ENCODE peak calls at places on chromosomes 16 and 17, in four cellular contexts. One of them, this sample, is unnamed.

GRCh38 chr16:10037771-10038170 is 144.5 kb downstream of the GRIN2A start:
- DNase-seq in uterus: no peak
- DNase-seq in transverse colon: no peak
- DNase-seq in right lobe of liver: no peak
- DNase-seq in this sample: no peak

GRCh38 chr16:81066700-81067099 is 10.3 kb downstream of the C16orf46 start:
- DNase-seq in right lobe of liver: no peak
- DNase-seq in uterus: no peak
- DNase-seq in transverse colon: no peak
- DNase-seq in this sample: no peak

GRCh38 chr16:23566724-23567123 is 9.2 kb downstream of the UBFD1 start:
- DNase-seq in transverse colon: no peak
- DNase-seq in right lobe of liver: no peak
- DNase-seq in uterus: no peak
- DNase-seq in this sample: no peak

GRCh38 chr17:82052638-82053059 is 951 bp downstream of the GPS1 start:
- DNase-seq in uterus: no peak
- DNase-seq in right lobe of liver: no peak
- DNase-seq in transverse colon: no peak
- DNase-seq in this sample: no peak

GRCh38 chr16:59950431-59950830 is 1216.3 kb upstream of the GOT2 start:
- DNase-seq in right lobe of liver: no peak
- DNase-seq in transverse colon: no peak
- DNase-seq in uterus: no peak
- DNase-seq in this sample: no peak

GRCh38 chr16:3050487-3050886 is 4.1 kb downstream of the MMP25 start:
- DNase-seq in uterus: no peak
- DNase-seq in right lobe of liver: no peak
- DNase-seq in transverse colon: no peak
- DNase-seq in this sample: no peak

GRCh38 chr17:82782657-82783207 is 30.9 kb downstream of the TBCD start:
- DNase-seq in uterus: no peak
- DNase-seq in right lobe of liver: no peak
- DNase-seq in transverse colon: no peak
- DNase-seq in this sample: peak

GRCh38 chr17:45648642-45649041 is 135.5 kb upstream of the CRHR1 start:
- DNase-seq in transverse colon: no peak
- DNase-seq in right lobe of liver: no peak
- DNase-seq in uterus: no peak
- DNase-seq in this sample: no peak

GRCh38 chr16:30096105-30096861 is at the start of gene YPEL3:
- DNase-seq in uterus: peak
- DNase-seq in transverse colon: peak
- DNase-seq in right lobe of liver: peak
- DNase-seq in this sample: peak

GRCh38 chr16:68246671-68247070 is 1.5 kb downstream of the PLA2G15 start:
- DNase-seq in transverse colon: no peak
- DNase-seq in right lobe of liver: no peak
- DNase-seq in uterus: no peak
- DNase-seq in this sample: no peak

GRCh38 chr16:80103463-80103862 is 437.3 kb upstream of the DYNLRB2 start:
- DNase-seq in uterus: no peak
- DNase-seq in right lobe of liver: no peak
- DNase-seq in transverse colon: no peak
- DNase-seq in this sample: no peak

GRCh38 chr17:72514321-72514861 is 393.6 kb downstream of the SOX9 start:
- DNase-seq in transverse colon: no peak
- DNase-seq in uterus: no peak
- DNase-seq in right lobe of liver: no peak
- DNase-seq in this sample: no peak

GRCh38 chr16:53156516-53156915 is 101.7 kb downstream of the CHD9 start:
- DNase-seq in uterus: no peak
- DNase-seq in transverse colon: no peak
- DNase-seq in right lobe of liver: no peak
- DNase-seq in this sample: no peak

GRCh38 chr17:38844261-38844757 is 9.2 kb downstream of the RPL23 start:
- DNase-seq in uterus: no peak
- DNase-seq in right lobe of liver: peak
- DNase-seq in transverse colon: peak
- DNase-seq in this sample: peak

GRCh38 chr16:24536671-24537070 is 2.7 kb upstream of the RBBP6 start:
- DNase-seq in right lobe of liver: no peak
- DNase-seq in transverse colon: no peak
- DNase-seq in uterus: no peak
- DNase-seq in this sample: no peak

GRCh38 chr17:30290696-30291570 is 811 bp downstream of the BLMH start:
- DNase-seq in transverse colon: peak
- DNase-seq in uterus: peak
- DNase-seq in right lobe of liver: peak
- DNase-seq in this sample: peak

GRCh38 chr17:31695456-31696090 is 163.5 kb downstream of the COPRS start:
- DNase-seq in uterus: no peak
- DNase-seq in transverse colon: no peak
- DNase-seq in right lobe of liver: no peak
- DNase-seq in this sample: no peak

GRCh38 chr17:29207986-29208385 is 27.8 kb upstream of the MYO18A start:
- DNase-seq in uterus: no peak
- DNase-seq in transverse colon: no peak
- DNase-seq in right lobe of liver: no peak
- DNase-seq in this sample: no peak

GRCh38 chr16:71439531-71439930 is 2.3 kb downstream of the TLE7 start:
- DNase-seq in right lobe of liver: no peak
- DNase-seq in uterus: no peak
- DNase-seq in transverse colon: no peak
- DNase-seq in this sample: peak

GRCh38 chr16:29678691-29679267 is at the start of gene QPRT:
- DNase-seq in uterus: peak
- DNase-seq in right lobe of liver: peak
- DNase-seq in transverse colon: peak
- DNase-seq in this sample: peak

GRCh38 chr16:31083981-31084380 is 4.8 kb downstream of the PRSS53 start:
- DNase-seq in transverse colon: no peak
- DNase-seq in right lobe of liver: peak
- DNase-seq in uterus: no peak
- DNase-seq in this sample: no peak

GRCh38 chr16:27439273-27440018 is 37.5 kb downstream of the IL21R start:
- DNase-seq in transverse colon: no peak
- DNase-seq in uterus: no peak
- DNase-seq in right lobe of liver: peak
- DNase-seq in this sample: peak

GRCh38 chr17:63171428-63172205 is 205.6 kb downstream of the TANC2 start:
- DNase-seq in right lobe of liver: no peak
- DNase-seq in uterus: no peak
- DNase-seq in transverse colon: no peak
- DNase-seq in this sample: no peak

DNA sequence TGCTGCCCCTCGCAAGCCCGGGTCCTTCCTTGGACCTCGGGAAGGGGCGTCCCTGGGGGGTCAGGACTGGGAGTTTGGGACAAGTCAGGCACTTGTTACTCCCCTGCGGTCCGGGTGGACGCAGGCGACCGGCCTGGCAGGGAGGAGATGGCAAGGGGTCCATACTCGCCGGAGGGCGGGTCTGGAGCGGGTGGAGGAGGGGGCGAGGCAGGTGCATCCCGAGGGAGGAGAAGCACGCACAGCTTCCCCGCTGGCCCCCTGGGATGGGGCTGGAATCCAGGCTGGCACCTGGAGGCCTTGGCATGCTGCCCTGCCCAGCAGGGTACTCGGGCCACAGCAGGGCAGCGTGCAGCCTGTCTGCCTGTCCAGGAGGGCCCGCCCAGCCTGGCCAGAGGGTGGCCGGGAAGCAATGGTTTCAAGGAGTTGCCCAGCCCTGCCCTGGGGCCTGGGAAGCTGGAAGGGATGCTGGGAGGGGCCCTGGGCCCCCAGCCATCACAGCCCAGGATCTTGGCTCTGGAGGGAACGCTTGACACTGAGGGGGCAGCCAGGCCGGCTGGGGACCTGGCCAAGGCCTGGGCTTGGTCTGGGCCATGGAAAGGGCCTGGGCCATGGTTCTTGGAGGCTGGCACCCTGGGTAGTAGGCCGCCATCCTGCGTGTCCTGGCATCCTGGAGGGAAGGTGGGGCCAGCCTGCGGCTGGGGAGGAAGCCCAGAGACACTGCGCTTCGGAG is 1.0 kb downstream of the GLIS2 start:
- DNase-seq in transverse colon: peak
- DNase-seq in right lobe of liver: peak
- DNase-seq in uterus: no peak
- DNase-seq in this sample: no peak
- H3K4me3 ChIP-seq in transverse colon: peak
- H3K4me3 ChIP-seq in right lobe of liver: peak
- H3K4me3 ChIP-seq in uterus: peak
- H3K4me3 ChIP-seq in this sample: peak

GRCh38 chr16:57576429-57576870 is 34.0 kb downstream of the ADGRG5 start:
- DNase-seq in uterus: peak
- DNase-seq in transverse colon: peak
- DNase-seq in right lobe of liver: peak
- DNase-seq in this sample: peak
- TF ChIP-seq POLR2A in uterus: no peak
- TF ChIP-seq POLR2A in transverse colon: no peak
- TF ChIP-seq POLR2A in right lobe of liver: no peak
- TF ChIP-seq POLR2A in this sample: no peak

GRCh38 chr17:77178586-77178985 is 37.8 kb downstream of the SEC14L1 start:
- DNase-seq in uterus: no peak
- DNase-seq in transverse colon: no peak
- DNase-seq in right lobe of liver: no peak
- DNase-seq in this sample: no peak
- H3K4me3 ChIP-seq in uterus: no peak
- H3K4me3 ChIP-seq in transverse colon: no peak
- H3K4me3 ChIP-seq in right lobe of liver: no peak
- H3K4me3 ChIP-seq in this sample: no peak

GRCh38 chr16:67192781-67193260 is 866 bp downstream of the E2F4 start:
- DNase-seq in right lobe of liver: no peak
- DNase-seq in uterus: no peak
- DNase-seq in transverse colon: no peak
- DNase-seq in this sample: no peak
- TF ChIP-seq POLR2A in right lobe of liver: no peak
- TF ChIP-seq POLR2A in uterus: no peak
- TF ChIP-seq POLR2A in transverse colon: no peak
- TF ChIP-seq POLR2A in this sample: no peak

DNA sequence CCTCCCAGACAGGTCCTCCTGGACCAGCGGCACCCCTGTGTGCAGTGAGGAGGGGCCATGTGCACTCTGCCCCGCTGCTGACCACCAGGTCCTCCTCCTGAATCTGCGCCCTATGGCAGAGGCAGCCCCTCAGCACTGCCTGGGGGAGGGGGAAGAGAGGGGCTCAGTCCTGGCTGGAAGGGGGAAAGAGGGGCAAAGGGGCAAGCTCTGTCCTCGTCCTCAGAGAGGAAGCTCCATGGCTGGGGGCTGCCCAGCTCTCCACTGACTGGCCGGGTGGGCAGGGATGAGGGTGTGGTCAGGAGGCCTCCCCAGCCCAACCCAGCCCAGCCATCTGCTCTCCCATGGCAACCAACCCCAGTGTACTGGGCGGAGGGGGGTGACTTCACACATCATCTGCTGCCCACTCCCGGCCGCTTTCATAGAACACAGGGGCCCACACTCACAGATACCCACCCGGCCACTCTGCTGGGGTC is 5.5 kb upstream of the BCAR1 start:
- DNase-seq in right lobe of liver: no peak
- DNase-seq in transverse colon: peak
- DNase-seq in uterus: peak
- DNase-seq in this sample: no peak
- H3K4me3 ChIP-seq in right lobe of liver: no peak
- H3K4me3 ChIP-seq in transverse colon: no peak
- H3K4me3 ChIP-seq in uterus: no peak
- H3K4me3 ChIP-seq in this sample: no peak

GRCh38 chr17:41678411-41678906 is 10.2 kb upstream of the EIF1 start:
- DNase-seq in transverse colon: no peak
- DNase-seq in uterus: no peak
- DNase-seq in right lobe of liver: no peak
- DNase-seq in this sample: no peak
- TF ChIP-seq POLR2A in transverse colon: no peak
- TF ChIP-seq POLR2A in uterus: no peak
- TF ChIP-seq POLR2A in right lobe of liver: peak
- TF ChIP-seq POLR2A in this sample: no peak

GRCh38 chr17:15354256-15354655 is 12.9 kb upstream of the TEKT3 start:
- DNase-seq in right lobe of liver: no peak
- DNase-seq in uterus: no peak
- DNase-seq in transverse colon: peak
- DNase-seq in this sample: no peak

GRCh38 chr17:15351925-15352324 is 10.5 kb upstream of the TEKT3 start:
- DNase-seq in transverse colon: peak
- DNase-seq in right lobe of liver: no peak
- DNase-seq in uterus: peak
- DNase-seq in this sample: peak

GRCh38 chr17:15350777-15351486 is 9.5 kb upstream of the TEKT3 start:
- DNase-seq in transverse colon: peak
- DNase-seq in right lobe of liver: no peak
- DNase-seq in uterus: peak
- DNase-seq in this sample: no peak

GRCh38 chr17:15349119-15349518 is 7.7 kb upstream of the TEKT3 start:
- DNase-seq in transverse colon: no peak
- DNase-seq in right lobe of liver: no peak
- DNase-seq in uterus: no peak
- DNase-seq in this sample: no peak

DNA sequence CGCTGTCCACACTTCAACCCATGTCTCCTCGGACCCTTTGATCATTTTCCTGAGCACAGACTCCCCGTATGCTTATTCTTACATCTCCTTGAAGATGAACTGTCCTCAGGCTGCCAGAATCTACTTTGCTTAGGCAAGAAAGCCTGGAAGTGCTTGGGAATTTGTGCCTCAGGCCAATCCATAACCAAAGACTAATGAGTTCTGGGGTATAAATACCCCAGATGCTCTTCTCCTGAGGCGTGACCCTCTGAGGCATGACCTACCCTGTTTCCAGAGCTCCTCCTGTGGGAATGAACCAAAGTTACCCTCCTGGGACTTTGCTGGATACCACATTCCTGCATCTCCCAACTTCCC is 10.1 kb upstream of the TEKT3 start:
- DNase-seq in right lobe of liver: no peak
- DNase-seq in uterus: no peak
- DNase-seq in transverse colon: no peak
- DNase-seq in this sample: no peak
- H3K4me3 ChIP-seq in right lobe of liver: no peak
- H3K4me3 ChIP-seq in uterus: no peak
- H3K4me3 ChIP-seq in transverse colon: no peak
- H3K4me3 ChIP-seq in this sample: no peak

GRCh38 chr16:56610017-56610608 is 1.7 kb downstream of the MT2A start:
- DNase-seq in right lobe of liver: peak
- DNase-seq in uterus: peak
- DNase-seq in transverse colon: peak
- DNase-seq in this sample: peak
- TF ChIP-seq POLR2A in right lobe of liver: peak
- TF ChIP-seq POLR2A in uterus: no peak
- TF ChIP-seq POLR2A in transverse colon: peak
- TF ChIP-seq POLR2A in this sample: peak

GRCh38 chr17:79800325-79801155 is 3.7 kb upstream of the CBX8 start:
- DNase-seq in uterus: no peak
- DNase-seq in right lobe of liver: no peak
- DNase-seq in transverse colon: peak
- DNase-seq in this sample: no peak
- H3K4me3 ChIP-seq in uterus: no peak
- H3K4me3 ChIP-seq in right lobe of liver: no peak
- H3K4me3 ChIP-seq in transverse colon: peak
- H3K4me3 ChIP-seq in this sample: peak

This sample was measured in adrenal gland.